ENCODE peak calls at places on chromosome X, in eight cellular contexts. P, Y, Q, H, N, Z, T and L are unnamed samples.

GRCh38 chrX:123436512-123436911 is 252.4 kb downstream of the GRIA3 start:
- DNase-seq in T (no peak), Z (no peak), Y (no peak), N (no peak), H (no peak), Q (no peak), P (no peak), L (no peak)

GRCh38 chrX:105745863-105746262 is 76.5 kb upstream of the NRK start:
- DNase-seq in T (no peak), Z (no peak), P (peak; percentile 40), Y (no peak), H (no peak), Q (no peak), N (no peak), L (no peak)

GRCh38 chrX:150704030-150704613 is 10.9 kb downstream of the MTMR1 start:
- DNase-seq in T (no peak), P (no peak), Z (no peak), N (no peak), Y (no peak), H (no peak), Q (no peak), L (no peak)

GRCh38 chrX:133542476-133542875 is 127.2 kb upstream of the GPC4 start:
- DNase-seq in T (no peak), Z (no peak), P (no peak), N (no peak), Y (no peak), H (no peak), Q (no peak), L (no peak)

GRCh38 chrX:135302269-135302873 is 6.9 kb upstream of the ETDC start:
- DNase-seq in N (no peak), H (no peak), P (no peak), Y (no peak), Q (no peak), Z (no peak), T (no peak), L (no peak)

GRCh38 chrX:77442728-77443127 is 4.5 kb upstream of the FGF16 start:
- DNase-seq in T (no peak), H (no peak), Y (no peak), Q (peak; percentile 38), Z (no peak), N (no peak), P (no peak), L (peak; percentile 44)

GRCh38 chrX:64850371-64851082 is 125.7 kb downstream of the ZC4H2 start:
- DNase-seq in P (no peak), H (no peak), Y (no peak), Z (no peak), Q (no peak), T (no peak), N (no peak), L (no peak)

GRCh38 chrX:43269201-43269600 is 386.9 kb upstream of the MAOA start:
- DNase-seq in Y (no peak), Q (no peak), H (no peak), Z (no peak), T (no peak), P (no peak), N (no peak), L (no peak)

GRCh38 chrX:38717871-38718270 is 83.4 kb upstream of the MID1IP1 start:
- DNase-seq in T (no peak), H (no peak), Y (no peak), P (peak; percentile 51), Q (peak; percentile 20), Z (no peak), N (no peak), L (no peak)